ENCODE peak calls at places on chromosomes 4 and X, in seven cellular contexts. One of them, this sample, is unnamed.
A peak's percentile ranks its signal among the peaks of the same experiment; 100 is the strongest.

GRCh38 chr4:115090483-115091075 is 22.8 kb downstream of the NDST4 start:
- DNase-seq in HepG2: peak; percentile 24
- DNase-seq in K562: no peak
- DNase-seq in HCT116: peak; percentile 32
- DNase-seq in H1: no peak
- DNase-seq in GM12878: no peak
- DNase-seq in SK-N-SH: peak; percentile 4
- DNase-seq in this sample: peak; percentile 6

GRCh38 chr4:139665690-139666529 is at the start of gene MGST2:
- DNase-seq in HepG2: peak; percentile 98
- DNase-seq in K562: peak; percentile 71
- DNase-seq in HCT116: no peak
- DNase-seq in H1: no peak
- DNase-seq in GM12878: no peak
- DNase-seq in SK-N-SH: peak; percentile 58
- DNase-seq in this sample: peak; percentile 65

GRCh38 chr4:80243274-80244018 is 23.0 kb upstream of the FGF5 start:
- DNase-seq in HepG2: no peak
- DNase-seq in K562: no peak
- DNase-seq in HCT116: no peak
- DNase-seq in H1: no peak
- DNase-seq in GM12878: no peak
- DNase-seq in SK-N-SH: no peak
- DNase-seq in this sample: no peak

GRCh38 chr4:107740950-107741701 is 21.1 kb upstream of the PAPSS1 start:
- DNase-seq in HepG2: no peak
- DNase-seq in K562: no peak
- DNase-seq in HCT116: no peak
- DNase-seq in H1: no peak
- DNase-seq in GM12878: no peak
- DNase-seq in SK-N-SH: no peak
- DNase-seq in this sample: no peak

GRCh38 chr4:11743961-11744360 is 315.3 kb upstream of the HS3ST1 start:
- DNase-seq in HepG2: no peak
- DNase-seq in K562: no peak
- DNase-seq in HCT116: no peak
- DNase-seq in H1: no peak
- DNase-seq in GM12878: no peak
- DNase-seq in SK-N-SH: no peak
- DNase-seq in this sample: no peak

GRCh38 chrX:84192006-84192405 is 4.0 kb upstream of the RPS6KA6 start:
- DNase-seq in HepG2: no peak
- DNase-seq in K562: no peak
- DNase-seq in HCT116: no peak
- DNase-seq in H1: no peak
- DNase-seq in GM12878: no peak
- DNase-seq in SK-N-SH: no peak
- DNase-seq in this sample: peak; percentile 0

GRCh38 chrX:100928660-100929613 is at the start of gene XKRX:
- DNase-seq in HepG2: no peak
- DNase-seq in K562: peak; percentile 13
- DNase-seq in HCT116: peak; percentile 35
- DNase-seq in H1: no peak
- DNase-seq in GM12878: no peak
- DNase-seq in SK-N-SH: peak; percentile 53
- DNase-seq in this sample: peak; percentile 54

GRCh38 chr4:155207534-155208257 is 740 bp upstream of the NPY2R start:
- DNase-seq in HepG2: no peak
- DNase-seq in K562: no peak
- DNase-seq in HCT116: no peak
- DNase-seq in H1: peak; percentile 19
- DNase-seq in GM12878: no peak
- DNase-seq in SK-N-SH: peak; percentile 47
- DNase-seq in this sample: peak; percentile 8

GRCh38 chr4:112633477-112634235 is 3.1 kb downstream of the ZGRF1 start:
- DNase-seq in HepG2: peak; percentile 18
- DNase-seq in K562: no peak
- DNase-seq in HCT116: peak; percentile 10
- DNase-seq in H1: no peak
- DNase-seq in GM12878: peak; percentile 17
- DNase-seq in SK-N-SH: peak; percentile 40
- DNase-seq in this sample: peak; percentile 29

GRCh38 chr4:185127021-185127925 is 15.8 kb upstream of the SLC25A4 start:
- DNase-seq in HepG2: no peak
- DNase-seq in K562: no peak
- DNase-seq in HCT116: no peak
- DNase-seq in H1: no peak
- DNase-seq in GM12878: no peak
- DNase-seq in SK-N-SH: peak; percentile 87
- DNase-seq in this sample: no peak

GRCh38 chr4:80138556-80139538 is 58.5 kb upstream of the PRDM8 start:
- DNase-seq in HepG2: no peak
- DNase-seq in K562: no peak
- DNase-seq in HCT116: no peak
- DNase-seq in H1: no peak
- DNase-seq in GM12878: peak; percentile 12
- DNase-seq in SK-N-SH: no peak
- DNase-seq in this sample: no peak

GRCh38 chr4:7034262-7035081 is 8.7 kb upstream of the TADA2B start:
- DNase-seq in HepG2: peak; percentile 91
- DNase-seq in K562: no peak
- DNase-seq in HCT116: no peak
- DNase-seq in H1: no peak
- DNase-seq in GM12878: no peak
- DNase-seq in SK-N-SH: no peak
- DNase-seq in this sample: peak; percentile 83

GRCh38 chr4:167100120-167100519 is 134.2 kb downstream of the SPOCK3 start:
- DNase-seq in HepG2: peak; percentile 1
- DNase-seq in K562: no peak
- DNase-seq in HCT116: no peak
- DNase-seq in H1: no peak
- DNase-seq in GM12878: peak; percentile 32
- DNase-seq in SK-N-SH: no peak
- DNase-seq in this sample: peak; percentile 5

GRCh38 chrX:55801811-55802210 is 84.3 kb downstream of the RRAGB start:
- DNase-seq in HepG2: no peak
- DNase-seq in K562: no peak
- DNase-seq in HCT116: no peak
- DNase-seq in H1: no peak
- DNase-seq in GM12878: no peak
- DNase-seq in SK-N-SH: no peak
- DNase-seq in this sample: no peak

GRCh38 chrX:155643240-155643639 is 30.5 kb upstream of the TMLHE start:
- DNase-seq in HepG2: no peak
- DNase-seq in K562: no peak
- DNase-seq in HCT116: no peak
- DNase-seq in H1: no peak
- DNase-seq in GM12878: no peak
- DNase-seq in SK-N-SH: no peak
- DNase-seq in this sample: no peak

GRCh38 chr4:165684177-165684870 is 188.7 kb upstream of the TLL1 start:
- DNase-seq in HepG2: no peak
- DNase-seq in K562: no peak
- DNase-seq in HCT116: no peak
- DNase-seq in H1: no peak
- DNase-seq in GM12878: no peak
- DNase-seq in SK-N-SH: no peak
- DNase-seq in this sample: no peak

GRCh38 chrX:8653956-8654355 is 78.0 kb downstream of the ANOS1 start:
- DNase-seq in HepG2: no peak
- DNase-seq in K562: no peak
- DNase-seq in HCT116: no peak
- DNase-seq in H1: no peak
- DNase-seq in GM12878: no peak
- DNase-seq in SK-N-SH: no peak
- DNase-seq in this sample: peak; percentile 86

GRCh38 chrX:1465261-1466231 is 12.8 kb upstream of the ASMTL start:
- DNase-seq in HepG2: no peak
- DNase-seq in K562: no peak
- DNase-seq in HCT116: no peak
- DNase-seq in H1: no peak
- DNase-seq in GM12878: no peak
- DNase-seq in SK-N-SH: no peak
- DNase-seq in this sample: no peak

GRCh38 chr4:41442818-41443217 is 95.1 kb upstream of the LIMCH1 start:
- DNase-seq in HepG2: no peak
- DNase-seq in K562: no peak
- DNase-seq in HCT116: no peak
- DNase-seq in H1: no peak
- DNase-seq in GM12878: no peak
- DNase-seq in SK-N-SH: no peak
- DNase-seq in this sample: no peak

GRCh38 chr4:6466756-6467381 is 5.5 kb downstream of the PPP2R2C start:
- DNase-seq in HepG2: no peak
- DNase-seq in K562: no peak
- DNase-seq in HCT116: no peak
- DNase-seq in H1: no peak
- DNase-seq in GM12878: no peak
- DNase-seq in SK-N-SH: no peak
- DNase-seq in this sample: no peak

GRCh38 chrX:131216828-131217227 is 72.3 kb downstream of the IGSF1 start:
- DNase-seq in HepG2: no peak
- DNase-seq in K562: no peak
- DNase-seq in HCT116: no peak
- DNase-seq in H1: no peak
- DNase-seq in GM12878: no peak
- DNase-seq in SK-N-SH: no peak
- DNase-seq in this sample: no peak

GRCh38 chr4:144575181-144575580 is 70.8 kb upstream of the HHIP start:
- DNase-seq in HepG2: no peak
- DNase-seq in K562: no peak
- DNase-seq in HCT116: no peak
- DNase-seq in H1: no peak
- DNase-seq in GM12878: no peak
- DNase-seq in SK-N-SH: no peak
- DNase-seq in this sample: peak; percentile 55

DNA sequence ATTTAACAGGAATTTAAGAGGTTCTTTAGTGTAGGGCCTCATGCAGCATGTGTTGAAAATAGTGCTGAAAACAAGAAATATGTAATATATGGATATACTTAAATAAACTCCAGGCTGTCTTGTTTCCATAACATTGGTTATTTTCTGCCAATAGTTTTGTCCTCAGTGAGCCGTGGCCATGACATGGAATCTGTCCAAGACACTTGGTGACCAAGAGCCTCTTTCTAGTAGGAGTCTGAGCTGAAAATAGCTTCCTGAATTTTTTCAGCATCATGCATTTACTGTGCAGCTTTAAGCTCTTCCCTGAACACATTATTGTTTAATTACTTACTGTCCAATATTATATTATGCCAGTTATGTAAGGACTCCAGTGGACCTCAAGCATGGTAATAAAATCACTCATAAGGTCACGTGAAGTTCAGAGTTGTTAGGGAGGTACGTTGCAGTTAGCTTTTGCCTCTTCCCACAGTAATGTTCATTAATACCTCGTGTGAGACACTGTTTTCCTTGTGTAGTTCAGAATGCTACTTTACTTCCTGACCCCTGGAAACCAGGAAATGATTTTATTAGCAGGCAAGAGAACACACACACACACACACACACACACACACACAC is 488.2 kb downstream of the GRID2 start:
- DNase-seq in HepG2: no peak
- DNase-seq in K562: no peak
- DNase-seq in HCT116: no peak
- DNase-seq in H1: no peak
- DNase-seq in GM12878: no peak
- DNase-seq in SK-N-SH: no peak
- DNase-seq in this sample: no peak
- TF ChIP-seq JUND in HepG2: no peak
- TF ChIP-seq JUND in K562: no peak
- TF ChIP-seq JUND in HCT116: no peak
- TF ChIP-seq JUND in H1: no peak
- TF ChIP-seq JUND in GM12878: no peak
- TF ChIP-seq JUND in SK-N-SH: no peak
- TF ChIP-seq JUND in this sample: no peak

GRCh38 chr4:74464291-74464690 is 19.4 kb downstream of the AREG start:
- DNase-seq in HepG2: no peak
- DNase-seq in K562: no peak
- DNase-seq in HCT116: no peak
- DNase-seq in H1: no peak
- DNase-seq in GM12878: no peak
- DNase-seq in SK-N-SH: no peak
- DNase-seq in this sample: no peak
- TF ChIP-seq JUND in HepG2: no peak
- TF ChIP-seq JUND in K562: no peak
- TF ChIP-seq JUND in HCT116: no peak
- TF ChIP-seq JUND in H1: no peak
- TF ChIP-seq JUND in GM12878: no peak
- TF ChIP-seq JUND in SK-N-SH: no peak
- TF ChIP-seq JUND in this sample: no peak

DNA sequence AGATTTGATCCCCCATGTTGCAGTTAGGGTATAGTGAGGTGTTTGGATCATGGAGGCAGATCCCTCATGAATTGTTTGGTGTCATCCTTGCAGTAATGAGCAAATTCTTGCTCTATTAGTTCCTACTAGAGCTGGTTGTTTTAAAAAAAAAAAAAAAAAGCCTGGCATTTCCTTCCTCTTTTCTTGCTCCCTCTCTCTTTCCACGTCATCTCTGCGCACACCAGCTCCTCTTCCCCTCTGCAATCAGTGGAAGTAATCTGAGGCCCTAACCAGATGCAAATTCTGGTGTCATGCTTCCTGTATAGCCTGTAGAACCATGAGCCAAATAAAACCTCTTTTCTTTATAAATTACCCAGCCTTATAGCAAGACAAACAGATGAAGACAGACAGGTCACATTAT is 24.5 kb downstream of the WDR17 start:
- DNase-seq in HepG2: no peak
- DNase-seq in K562: no peak
- DNase-seq in HCT116: no peak
- DNase-seq in H1: no peak
- DNase-seq in GM12878: no peak
- DNase-seq in SK-N-SH: no peak
- DNase-seq in this sample: no peak
- TF ChIP-seq JUND in HepG2: no peak
- TF ChIP-seq JUND in K562: no peak
- TF ChIP-seq JUND in HCT116: no peak
- TF ChIP-seq JUND in H1: no peak
- TF ChIP-seq JUND in GM12878: no peak
- TF ChIP-seq JUND in SK-N-SH: no peak
- TF ChIP-seq JUND in this sample: no peak

GRCh38 chr4:130849985-130850632 is 1754.2 kb downstream of the C4orf33 start:
- DNase-seq in HepG2: no peak
- DNase-seq in K562: no peak
- DNase-seq in HCT116: no peak
- DNase-seq in H1: no peak
- DNase-seq in GM12878: no peak
- DNase-seq in SK-N-SH: peak; percentile 1
- DNase-seq in this sample: peak; percentile 20
- TF ChIP-seq JUND in HepG2: no peak
- TF ChIP-seq JUND in K562: no peak
- TF ChIP-seq JUND in HCT116: no peak
- TF ChIP-seq JUND in H1: no peak
- TF ChIP-seq JUND in GM12878: no peak
- TF ChIP-seq JUND in SK-N-SH: no peak
- TF ChIP-seq JUND in this sample: no peak

GRCh38 chr4:128727658-128728057 is 81.8 kb upstream of the JADE1 start:
- DNase-seq in HepG2: no peak
- DNase-seq in K562: no peak
- DNase-seq in HCT116: no peak
- DNase-seq in H1: no peak
- DNase-seq in GM12878: no peak
- DNase-seq in SK-N-SH: no peak
- DNase-seq in this sample: no peak
- TF ChIP-seq JUND in HepG2: no peak
- TF ChIP-seq JUND in K562: no peak
- TF ChIP-seq JUND in HCT116: no peak
- TF ChIP-seq JUND in H1: no peak
- TF ChIP-seq JUND in GM12878: no peak
- TF ChIP-seq JUND in SK-N-SH: no peak
- TF ChIP-seq JUND in this sample: no peak